ENCODE peak calls at places on chromosomes 3 and 15, in five cellular contexts. L is mucosa of descending colon; Z is stomach; C is effector memory CD4-positive, alpha-beta T cell; X is cardiac muscle cell. G is an unnamed sample.

GRCh38 chr15:42704492-42704926 is 32.4 kb downstream of the CDAN1 start:
- DNase-seq in L (peak; percentile 39), Z (peak; percentile 76), C (peak; percentile 21), X (peak; percentile 86), G (peak; percentile 60)

GRCh38 chr3:154161806-154162205 is 40.6 kb downstream of the ARHGEF26 start:
- DNase-seq in L (no peak), Z (no peak), C (no peak), X (no peak), G (no peak)

GRCh38 chr3:31184257-31185003 is 290.0 kb upstream of the GADL1 start:
- DNase-seq in L (no peak), Z (no peak), C (no peak), X (no peak), G (no peak)

GRCh38 chr3:170689218-170689874 is 103.5 kb upstream of the SLC7A14 start:
- DNase-seq in L (no peak), Z (no peak), C (no peak), X (no peak), G (no peak)

GRCh38 chr3:180062771-180063170 is 26.0 kb upstream of the PEX5L start:
- DNase-seq in L (no peak), Z (no peak), C (no peak), X (no peak), G (no peak)

GRCh38 chr3:159775372-159775961 is 213.2 kb upstream of the IL12A start:
- DNase-seq in L (peak; percentile 49), Z (no peak), C (no peak), X (no peak), G (no peak)

GRCh38 chr15:99416191-99417188 is 149.3 kb upstream of the MEF2A start:
- DNase-seq in L (no peak), Z (peak; percentile 14), C (no peak), X (no peak), G (no peak)

GRCh38 chr15:43226436-43227305 is 5.9 kb upstream of the EPB42 start:
- DNase-seq in L (no peak), Z (no peak), C (no peak), X (no peak), G (no peak)

GRCh38 chr15:46450112-46450809 is 815.4 kb downstream of the SQOR start:
- DNase-seq in L (no peak), Z (no peak), C (no peak), X (no peak), G (no peak)

DNA sequence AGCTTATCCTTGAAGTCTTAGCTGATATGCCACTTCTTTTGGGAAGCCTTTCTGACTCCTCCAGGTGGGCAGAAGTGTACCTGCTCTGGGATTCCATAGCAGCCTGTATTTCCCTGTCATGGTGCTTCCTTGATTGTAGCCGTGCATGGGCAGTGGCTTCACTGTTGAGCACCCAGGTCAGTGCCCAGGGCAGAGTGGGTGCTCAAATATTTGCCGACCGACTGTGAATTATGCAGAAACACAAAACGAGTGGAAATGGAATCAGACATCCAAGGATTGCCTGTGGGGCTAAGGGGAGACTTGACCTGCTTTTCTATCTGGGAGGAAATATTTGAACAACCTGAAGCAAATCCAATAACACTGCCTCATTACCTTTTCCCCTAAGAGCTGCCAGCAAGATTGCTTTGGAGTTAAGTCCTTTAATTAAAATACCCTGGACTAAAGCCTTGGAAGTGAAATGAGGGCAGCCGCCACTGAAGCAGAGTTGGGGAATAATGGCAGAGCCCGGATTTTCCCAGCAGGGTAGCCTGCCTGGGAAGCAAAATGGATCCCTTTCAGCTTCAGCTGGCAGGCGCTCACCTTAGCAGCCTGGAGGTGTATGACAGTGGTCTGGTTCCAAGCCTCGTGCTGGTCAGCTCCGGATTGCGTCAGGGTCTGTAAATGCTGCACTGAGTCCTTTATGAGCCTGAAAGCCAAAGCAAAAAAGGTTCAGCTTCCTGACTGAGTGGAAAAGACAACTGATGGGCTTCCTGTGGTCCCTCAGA is 14.9 kb downstream of the ACOX2 start:
- DNase-seq in L (no peak), Z (no peak), C (no peak), X (peak; percentile 12), G (no peak)
- H3K4me1 ChIP-seq in L (no peaks in the 10 kb centered on the region), Z (no peaks in the 10 kb centered on the region), C (no peaks in the 10 kb centered on the region), X (no peaks in the 10 kb centered on the region), G (no peaks in the 10 kb centered on the region)

GRCh38 chr3:43863966-43864933 is 173.5 kb downstream of the ABHD5 start:
- DNase-seq in L (no peak), Z (no peak), C (no peak), X (no peak), G (no peak)

GRCh38 chr3:43865376-43865775 is 174.6 kb downstream of the ABHD5 start:
- DNase-seq in L (no peak), Z (no peak), C (no peak), X (no peak), G (no peak)

GRCh38 chr3:43866529-43867353 is 176.0 kb downstream of the ABHD5 start:
- DNase-seq in L (no peak), Z (no peak), C (no peak), X (no peak), G (no peak)

GRCh38 chr3:43867673-43868072 is 176.9 kb downstream of the ABHD5 start:
- DNase-seq in L (no peak), Z (no peak), C (no peak), X (no peak), G (no peak)

DNA sequence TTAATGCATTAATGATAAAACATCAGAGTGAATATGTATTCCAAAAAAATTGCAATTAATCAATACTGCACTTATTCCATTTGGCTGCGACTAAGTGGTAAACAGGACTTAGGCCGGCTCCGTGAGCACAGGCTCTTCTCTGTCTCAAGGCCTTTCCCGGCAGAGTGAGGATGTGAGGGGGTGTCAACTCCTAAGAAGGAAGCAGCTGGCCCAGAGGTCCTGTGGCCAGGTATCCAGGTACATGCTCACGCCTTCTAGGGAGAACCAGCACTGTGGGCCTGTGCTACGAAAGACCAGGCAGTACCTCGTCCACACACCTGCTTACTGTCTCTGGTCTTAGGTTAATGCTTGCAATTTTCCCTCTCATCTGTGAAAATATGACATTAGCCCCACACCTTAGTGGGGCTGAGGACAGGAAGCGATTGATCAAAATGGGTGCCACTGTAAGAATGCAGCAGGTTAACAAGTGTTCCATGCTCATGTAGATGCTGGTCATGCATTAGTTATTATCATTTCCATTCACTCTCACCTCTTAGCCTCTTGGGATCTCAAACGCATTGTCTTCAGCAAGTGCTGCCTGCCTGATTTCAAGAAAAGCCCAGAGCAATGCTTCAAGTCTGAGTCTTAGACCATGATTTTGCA is 175.3 kb downstream of the ABHD5 start:
- DNase-seq in L (no peak), Z (no peak), C (no peak), X (no peak), G (no peak)
- H3K4me1 ChIP-seq in L (no peaks in the 10 kb centered on the region), Z (peaks cover 7% of the 10 kb centered on the region), C (no peaks in the 10 kb centered on the region), X (no peaks in the 10 kb centered on the region), G (no peaks in the 10 kb centered on the region)

DNA sequence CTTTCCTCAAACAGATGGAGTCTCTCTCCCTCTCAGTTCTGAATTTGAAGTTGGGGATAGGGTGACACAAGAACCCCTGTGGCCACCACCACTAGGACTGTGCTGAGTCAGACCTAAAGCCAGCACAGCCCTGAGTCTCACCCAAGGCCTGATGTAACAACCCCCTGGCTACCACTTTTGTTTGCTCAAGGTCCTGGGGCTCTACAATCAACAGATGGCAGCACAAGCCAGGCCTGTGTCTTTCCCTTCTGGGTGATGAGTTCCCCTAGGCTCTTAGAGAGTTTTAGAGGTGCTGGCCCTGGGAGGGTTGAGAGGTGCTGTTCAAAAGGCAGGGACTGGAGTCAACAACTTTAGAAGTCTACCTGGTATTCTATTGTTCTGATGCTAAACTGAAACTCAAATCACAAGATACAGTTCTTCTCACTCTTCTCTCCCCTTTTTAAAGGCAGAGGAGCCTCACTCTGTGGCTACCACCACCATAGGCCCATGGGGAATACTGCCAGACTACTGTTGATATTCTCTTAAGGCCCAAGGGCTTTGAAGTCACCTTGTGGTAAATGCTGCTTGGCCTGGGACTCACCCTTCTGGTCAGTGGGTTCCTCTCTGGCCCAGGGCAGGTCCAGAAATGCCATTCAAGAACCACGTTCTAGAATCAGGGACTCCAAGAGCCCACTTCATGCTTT is 6.5 kb downstream of the OR5K4 start:
- DNase-seq in L (no peak), Z (no peak), C (no peak), X (no peak), G (no peak)
- H3K4me1 ChIP-seq in L (no peaks in the 10 kb centered on the region), Z (no peaks in the 10 kb centered on the region), C (no peaks in the 10 kb centered on the region), X (no peaks in the 10 kb centered on the region), G (no peaks in the 10 kb centered on the region)

DNA sequence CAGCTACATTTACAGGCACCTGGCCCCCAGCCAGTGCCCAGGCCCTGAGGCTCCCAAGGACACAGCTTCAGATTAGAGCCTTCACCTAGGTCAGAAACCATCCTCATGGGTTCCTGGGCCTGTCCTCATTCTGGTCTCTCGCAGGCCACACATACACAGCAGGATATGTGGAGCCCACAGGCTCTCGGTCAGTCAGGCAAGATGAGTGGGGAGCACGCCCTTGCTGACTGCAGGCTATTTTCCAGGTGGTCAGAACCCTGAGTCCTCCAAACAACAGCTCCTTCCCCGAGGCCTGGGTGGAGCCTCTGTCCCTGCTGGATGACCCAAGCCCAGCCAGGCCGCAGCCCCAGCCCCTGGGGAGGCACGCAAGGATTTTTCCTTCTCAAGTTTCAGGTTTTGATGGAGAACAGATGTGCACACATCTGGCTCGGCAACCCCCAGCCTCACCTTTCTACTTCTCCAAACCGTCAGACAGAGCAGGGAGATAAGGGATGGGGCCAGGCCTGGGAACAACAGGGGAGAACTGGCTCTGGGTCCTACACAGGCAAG is 1.6 kb downstream of the STRA6 start:
- DNase-seq in L (no peak), Z (no peak), C (no peak), X (peak; percentile 39), G (no peak)
- H3K4me1 ChIP-seq in L (peaks cover 6% of the 10 kb centered on the region), Z (no peaks in the 10 kb centered on the region), C (no peaks in the 10 kb centered on the region), X (peaks cover 40% of the 10 kb centered on the region), G (no peaks in the 10 kb centered on the region)

GRCh38 chr3:66497288-66497972 is 3.4 kb downstream of the LRIG1 start:
- DNase-seq in L (no peak), Z (no peak), C (no peak), X (no peak), G (peak; percentile 53)
- H3K4me1 ChIP-seq in L (peaks cover 48% of the 10 kb centered on the region), Z (peaks cover 54% of the 10 kb centered on the region), C (peaks cover 56% of the 10 kb centered on the region), X (peaks cover 59% of the 10 kb centered on the region), G (peaks cover 81% of the 10 kb centered on the region)